ENCODE peak calls at places on chromosome 3, in nine cellular contexts. M is lower lobe of right lung, T is NCI-H1092 treated with DMSO at 0.1 percent for 48 hours, R is spleen, N is nucleus accumbens, B is HCEC 1CT, J is glutamatergic neuron, P is hypothalamus, D is iPS-NIHi11. O is an unnamed sample.

GRCh38 chr3:25045291-25045690 is 382.8 kb upstream of the RARB start:
- DNase-seq in M (no peak), R (no peak), J (no peak), P (no peak), T (peak; percentile 9), B (no peak), N (peak; percentile 50), D (peak; percentile 29), O (no peak)

GRCh38 chr3:21672303-21672702 is 78.7 kb downstream of the ZNF385D start:
- DNase-seq in B (no peak), J (no peak), P (no peak), M (no peak), D (no peak), R (no peak), T (no peak), N (no peak), O (peak; percentile 90)

GRCh38 chr3:122982202-122983185 is 45.1 kb downstream of the SEMA5B start:
- DNase-seq in P (peak; percentile 33), T (peak; percentile 75), N (peak; percentile 71), D (no peak), B (no peak), R (no peak), J (peak; percentile 56), M (no peak), O (no peak)

GRCh38 chr3:46628980-46629379 is 16.7 kb downstream of the FAM240A start:
- DNase-seq in B (no peak), N (peak; percentile 15), D (no peak), T (no peak), M (no peak), P (peak; percentile 13), R (no peak), J (no peak), O (no peak)

GRCh38 chr3:177982034-177982433 is 554.2 kb upstream of the KCNMB2 start:
- DNase-seq in N (no peak), D (no peak), M (no peak), B (peak; percentile 88), T (no peak), R (no peak), P (no peak), J (no peak), O (peak; percentile 52)

GRCh38 chr3:193552911-193553310 is 1.8 kb downstream of the ATP13A4 start:
- DNase-seq in R (no peak), N (peak; percentile 49), M (peak; percentile 62), D (no peak), B (no peak), T (peak; percentile 92), P (no peak), J (no peak), O (no peak)

GRCh38 chr3:106208979-106209378 is 340.2 kb upstream of the CBLB start:
- DNase-seq in N (no peak), B (peak; percentile 49), R (no peak), T (no peak), D (no peak), P (no peak), J (no peak), M (no peak), O (peak; percentile 30)

GRCh38 chr3:88112329-88112728 is 37.4 kb upstream of the C3orf38 start:
- DNase-seq in R (no peak), T (no peak), J (no peak), D (no peak), B (no peak), N (no peak), M (no peak), P (no peak), O (no peak)

GRCh38 chr3:119294889-119295769 is 946 bp downstream of the ARHGAP31 start:
- DNase-seq in T (peak; percentile 38), P (peak; percentile 45), N (no peak), R (peak; percentile 86), B (peak; percentile 34), J (peak; percentile 33), M (peak; percentile 53), D (peak; percentile 46), O (peak; percentile 37)

GRCh38 chr3:104908761-104909160 is 457.9 kb upstream of the ALCAM start:
- DNase-seq in P (no peak), T (peak; percentile 66), N (no peak), R (no peak), D (no peak), M (no peak), J (no peak), B (peak; percentile 26), O (no peak)

GRCh38 chr3:47605646-47606045 is 27.0 kb upstream of the CSPG5 start:
- DNase-seq in M (no peak), N (no peak), B (no peak), J (no peak), R (no peak), D (no peak), T (no peak), P (no peak), O (peak; percentile 78)

GRCh38 chr3:179610066-179610465 is 5.5 kb downstream of the NDUFB5 start:
- DNase-seq in J (no peak), M (no peak), B (no peak), N (no peak), T (no peak), R (no peak), D (no peak), P (no peak), O (no peak)

O was measured in IMR-90.